ENCODE peak calls at places on chromosomes 1 and 21, in eight cellular contexts. One of them, this sample, is unnamed. For H3K9me3, the result is how much of the 10 kb centered on the place peaks cover.

GRCh38 chr21:24594082-24594481 is 1013.2 kb downstream of the MRPL39 start:
- DNase-seq in heart right ventricle: no peak
- DNase-seq in hepatocyte: no peak
- DNase-seq in cardiac muscle cell: no peak
- DNase-seq in H9: no peak
- DNase-seq in GM23248: no peak
- DNase-seq in CD8-positive, alpha-beta T cell: no peak
- DNase-seq in lower lobe of right lung: no peak
- DNase-seq in this sample: no peak

GRCh38 chr1:39690943-39691382 is 270 bp downstream of the HPCAL4 start:
- DNase-seq in heart right ventricle: no peak
- DNase-seq in hepatocyte: no peak
- DNase-seq in cardiac muscle cell: no peak
- DNase-seq in H9: no peak
- DNase-seq in GM23248: no peak
- DNase-seq in CD8-positive, alpha-beta T cell: no peak
- DNase-seq in lower lobe of right lung: no peak
- DNase-seq in this sample: no peak

GRCh38 chr1:119673171-119673940 is 25.3 kb upstream of the ZNF697 start:
- DNase-seq in heart right ventricle: no peak
- DNase-seq in hepatocyte: no peak
- DNase-seq in cardiac muscle cell: peak
- DNase-seq in H9: no peak
- DNase-seq in GM23248: peak
- DNase-seq in CD8-positive, alpha-beta T cell: no peak
- DNase-seq in lower lobe of right lung: no peak
- DNase-seq in this sample: no peak

GRCh38 chr1:145690587-145691558 is 16.3 kb downstream of the PDZK1 start:
- DNase-seq in heart right ventricle: no peak
- DNase-seq in hepatocyte: no peak
- DNase-seq in cardiac muscle cell: peak
- DNase-seq in H9: no peak
- DNase-seq in GM23248: peak
- DNase-seq in CD8-positive, alpha-beta T cell: peak
- DNase-seq in lower lobe of right lung: no peak
- DNase-seq in this sample: peak

GRCh38 chr1:228081578-228082259 is 789 bp upstream of the ARF1 start:
- DNase-seq in heart right ventricle: no peak
- DNase-seq in hepatocyte: peak
- DNase-seq in cardiac muscle cell: peak
- DNase-seq in H9: peak
- DNase-seq in GM23248: peak
- DNase-seq in CD8-positive, alpha-beta T cell: no peak
- DNase-seq in lower lobe of right lung: peak
- DNase-seq in this sample: no peak

GRCh38 chr1:31753623-31754349 is 10.4 kb downstream of the ADGRB2 start:
- DNase-seq in heart right ventricle: peak
- DNase-seq in hepatocyte: peak
- DNase-seq in cardiac muscle cell: peak
- DNase-seq in H9: no peak
- DNase-seq in GM23248: peak
- DNase-seq in CD8-positive, alpha-beta T cell: no peak
- DNase-seq in lower lobe of right lung: no peak
- DNase-seq in this sample: no peak

GRCh38 chr1:18945401-18945849 is 11.1 kb downstream of the IFFO2 start:
- DNase-seq in heart right ventricle: peak
- DNase-seq in hepatocyte: peak
- DNase-seq in cardiac muscle cell: peak
- DNase-seq in H9: peak
- DNase-seq in GM23248: no peak
- DNase-seq in CD8-positive, alpha-beta T cell: no peak
- DNase-seq in lower lobe of right lung: no peak
- DNase-seq in this sample: no peak

GRCh38 chr1:160567858-160568682 is 11.2 kb downstream of the CD84 start:
- DNase-seq in heart right ventricle: no peak
- DNase-seq in hepatocyte: no peak
- DNase-seq in cardiac muscle cell: no peak
- DNase-seq in H9: no peak
- DNase-seq in GM23248: no peak
- DNase-seq in CD8-positive, alpha-beta T cell: peak
- DNase-seq in lower lobe of right lung: no peak
- DNase-seq in this sample: no peak

GRCh38 chr1:243964915-243965314 is 86.2 kb upstream of the ZBTB18 start:
- DNase-seq in heart right ventricle: no peak
- DNase-seq in hepatocyte: no peak
- DNase-seq in cardiac muscle cell: no peak
- DNase-seq in H9: no peak
- DNase-seq in GM23248: peak
- DNase-seq in CD8-positive, alpha-beta T cell: no peak
- DNase-seq in lower lobe of right lung: no peak
- DNase-seq in this sample: no peak

GRCh38 chr1:234755449-234755863 is 145.5 kb upstream of the IRF2BP2 start:
- DNase-seq in heart right ventricle: peak
- DNase-seq in hepatocyte: peak
- DNase-seq in cardiac muscle cell: peak
- DNase-seq in H9: no peak
- DNase-seq in GM23248: peak
- DNase-seq in CD8-positive, alpha-beta T cell: no peak
- DNase-seq in lower lobe of right lung: peak
- DNase-seq in this sample: no peak

GRCh38 chr1:77671836-77672235 is 10.6 kb downstream of the ZZZ3 start:
- DNase-seq in heart right ventricle: no peak
- DNase-seq in hepatocyte: no peak
- DNase-seq in cardiac muscle cell: peak
- DNase-seq in H9: no peak
- DNase-seq in GM23248: peak
- DNase-seq in CD8-positive, alpha-beta T cell: no peak
- DNase-seq in lower lobe of right lung: no peak
- DNase-seq in this sample: no peak

GRCh38 chr1:180098242-180098995 is 56.2 kb upstream of the QSOX1 start:
- DNase-seq in heart right ventricle: no peak
- DNase-seq in hepatocyte: peak
- DNase-seq in cardiac muscle cell: peak
- DNase-seq in H9: no peak
- DNase-seq in GM23248: peak
- DNase-seq in CD8-positive, alpha-beta T cell: no peak
- DNase-seq in lower lobe of right lung: no peak
- DNase-seq in this sample: no peak

GRCh38 chr21:36917487-36918158 is 48.8 kb downstream of the HLCS start:
- DNase-seq in heart right ventricle: peak
- DNase-seq in hepatocyte: peak
- DNase-seq in cardiac muscle cell: peak
- DNase-seq in H9: peak
- DNase-seq in GM23248: peak
- DNase-seq in CD8-positive, alpha-beta T cell: no peak
- DNase-seq in lower lobe of right lung: no peak
- DNase-seq in this sample: no peak

GRCh38 chr1:27630859-27631491 is 4.0 kb downstream of the FGR start:
- DNase-seq in heart right ventricle: peak
- DNase-seq in hepatocyte: no peak
- DNase-seq in cardiac muscle cell: no peak
- DNase-seq in H9: no peak
- DNase-seq in GM23248: no peak
- DNase-seq in CD8-positive, alpha-beta T cell: no peak
- DNase-seq in lower lobe of right lung: peak
- DNase-seq in this sample: peak

DNA sequence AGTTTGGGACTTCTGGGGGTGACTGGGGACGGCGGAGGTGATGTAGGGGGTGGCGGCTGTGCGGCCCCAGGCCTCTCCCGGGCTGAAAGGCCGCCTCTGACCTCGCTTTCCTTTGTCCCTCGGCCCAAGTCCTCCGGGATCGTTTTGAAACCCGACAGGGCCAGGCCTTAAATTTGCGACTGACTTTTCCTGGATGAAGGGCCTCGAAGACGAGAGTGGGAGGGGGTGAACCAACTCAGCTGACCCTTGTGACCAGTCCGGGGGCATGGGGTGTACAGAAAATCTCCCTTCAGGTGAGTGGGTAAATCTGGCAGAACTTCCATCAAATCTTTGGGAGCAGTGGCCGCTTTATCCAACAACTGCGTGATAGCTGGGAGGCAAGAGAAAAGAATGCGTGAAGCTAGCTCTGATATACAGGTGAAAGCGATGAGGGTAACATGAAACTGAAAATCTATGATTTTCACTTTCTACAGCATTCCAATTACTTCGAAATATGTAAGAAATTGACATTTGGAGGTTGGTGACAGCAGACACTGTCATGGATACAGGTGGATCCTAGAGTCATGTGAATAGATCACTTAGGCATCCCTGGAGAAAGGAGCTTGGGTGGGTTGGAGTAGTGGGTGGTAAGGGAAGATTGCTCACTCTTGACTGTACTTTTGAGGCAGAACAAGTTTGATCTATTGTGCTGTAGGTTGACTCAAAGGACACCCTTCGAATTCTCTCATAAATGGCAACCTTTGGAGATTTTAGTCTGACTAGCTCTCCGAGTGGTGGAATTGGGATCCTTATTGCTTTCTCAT is 887 bp downstream of the AHCYL1 start:
- DNase-seq in heart right ventricle: no peak
- DNase-seq in hepatocyte: no peak
- DNase-seq in cardiac muscle cell: peak
- DNase-seq in H9: no peak
- DNase-seq in GM23248: peak
- DNase-seq in CD8-positive, alpha-beta T cell: no peak
- DNase-seq in lower lobe of right lung: no peak
- DNase-seq in this sample: no peak
- H3K9me3 ChIP-seq in heart right ventricle: under half
- H3K9me3 ChIP-seq in hepatocyte: under half
- H3K9me3 ChIP-seq in cardiac muscle cell: under half
- H3K9me3 ChIP-seq in H9: under half
- H3K9me3 ChIP-seq in GM23248: under half
- H3K9me3 ChIP-seq in CD8-positive, alpha-beta T cell: under half
- H3K9me3 ChIP-seq in lower lobe of right lung: under half
- H3K9me3 ChIP-seq in this sample: under half

DNA sequence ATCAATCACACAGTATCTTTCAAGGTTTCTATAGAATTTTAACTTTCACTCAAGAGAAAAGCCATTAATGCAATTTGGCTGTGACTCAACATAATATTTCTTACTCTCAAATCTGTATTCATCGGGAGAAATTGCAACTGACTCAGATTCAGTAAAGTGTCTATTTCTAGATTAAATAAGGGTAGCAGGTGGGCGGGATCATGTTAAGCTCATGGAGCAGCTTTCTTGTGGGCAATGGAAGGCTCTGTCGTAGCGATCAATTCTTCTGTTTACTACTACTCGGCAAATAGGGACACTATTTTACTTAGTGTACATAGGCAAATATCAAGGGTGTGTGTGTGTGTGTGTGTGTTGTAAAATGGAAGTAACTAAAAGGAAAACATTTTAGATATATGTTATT is 423.6 kb upstream of the NEGR1 start:
- DNase-seq in heart right ventricle: no peak
- DNase-seq in hepatocyte: no peak
- DNase-seq in cardiac muscle cell: no peak
- DNase-seq in H9: no peak
- DNase-seq in GM23248: no peak
- DNase-seq in CD8-positive, alpha-beta T cell: no peak
- DNase-seq in lower lobe of right lung: no peak
- DNase-seq in this sample: no peak
- H3K9me3 ChIP-seq in heart right ventricle: under half
- H3K9me3 ChIP-seq in hepatocyte: under half
- H3K9me3 ChIP-seq in cardiac muscle cell: under half
- H3K9me3 ChIP-seq in H9: under half
- H3K9me3 ChIP-seq in GM23248: under half
- H3K9me3 ChIP-seq in CD8-positive, alpha-beta T cell: under half
- H3K9me3 ChIP-seq in lower lobe of right lung: under half
- H3K9me3 ChIP-seq in this sample: under half

GRCh38 chr1:29284286-29284960 is 48.1 kb downstream of the PTPRU start:
- DNase-seq in heart right ventricle: no peak
- DNase-seq in hepatocyte: no peak
- DNase-seq in cardiac muscle cell: no peak
- DNase-seq in H9: no peak
- DNase-seq in GM23248: no peak
- DNase-seq in CD8-positive, alpha-beta T cell: no peak
- DNase-seq in lower lobe of right lung: no peak
- DNase-seq in this sample: no peak

GRCh38 chr1:29283804-29284195 is 47.5 kb downstream of the PTPRU start:
- DNase-seq in heart right ventricle: no peak
- DNase-seq in hepatocyte: no peak
- DNase-seq in cardiac muscle cell: no peak
- DNase-seq in H9: peak
- DNase-seq in GM23248: no peak
- DNase-seq in CD8-positive, alpha-beta T cell: no peak
- DNase-seq in lower lobe of right lung: no peak
- DNase-seq in this sample: no peak

GRCh38 chr1:29286194-29286767 is 50.0 kb downstream of the PTPRU start:
- DNase-seq in heart right ventricle: no peak
- DNase-seq in hepatocyte: peak
- DNase-seq in cardiac muscle cell: no peak
- DNase-seq in H9: no peak
- DNase-seq in GM23248: no peak
- DNase-seq in CD8-positive, alpha-beta T cell: no peak
- DNase-seq in lower lobe of right lung: no peak
- DNase-seq in this sample: no peak

GRCh38 chr1:29284961-29285560 is 48.7 kb downstream of the PTPRU start:
- DNase-seq in heart right ventricle: no peak
- DNase-seq in hepatocyte: no peak
- DNase-seq in cardiac muscle cell: no peak
- DNase-seq in H9: no peak
- DNase-seq in GM23248: no peak
- DNase-seq in CD8-positive, alpha-beta T cell: no peak
- DNase-seq in lower lobe of right lung: no peak
- DNase-seq in this sample: no peak

DNA sequence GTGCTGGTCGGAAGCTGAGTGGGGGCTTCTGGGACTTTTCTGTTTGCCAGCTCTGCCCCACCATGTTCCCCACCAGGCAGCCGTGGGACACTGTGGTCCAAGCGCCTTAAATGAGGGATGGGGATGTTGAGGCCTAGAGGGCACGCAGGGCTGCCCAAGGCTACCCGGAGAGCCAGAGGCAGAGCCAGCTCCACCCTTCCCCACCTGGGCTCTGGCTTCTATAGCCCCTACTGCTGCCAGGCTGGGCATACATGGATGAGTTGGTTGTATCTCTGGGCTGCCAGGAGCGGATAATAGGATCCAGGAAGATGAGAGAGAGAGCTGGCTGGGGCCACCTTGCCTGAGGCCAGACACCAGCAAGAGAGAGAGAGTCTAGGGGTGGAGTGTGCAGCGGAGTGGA is 49.4 kb downstream of the PTPRU start:
- DNase-seq in heart right ventricle: no peak
- DNase-seq in hepatocyte: no peak
- DNase-seq in cardiac muscle cell: no peak
- DNase-seq in H9: no peak
- DNase-seq in GM23248: no peak
- DNase-seq in CD8-positive, alpha-beta T cell: no peak
- DNase-seq in lower lobe of right lung: no peak
- DNase-seq in this sample: no peak
- H3K9me3 ChIP-seq in heart right ventricle: under half
- H3K9me3 ChIP-seq in hepatocyte: under half
- H3K9me3 ChIP-seq in cardiac muscle cell: under half
- H3K9me3 ChIP-seq in H9: under half
- H3K9me3 ChIP-seq in GM23248: under half
- H3K9me3 ChIP-seq in CD8-positive, alpha-beta T cell: under half
- H3K9me3 ChIP-seq in lower lobe of right lung: under half
- H3K9me3 ChIP-seq in this sample: under half

GRCh38 chr1:152796421-152796820 is at the start of gene LCE1D:
- DNase-seq in heart right ventricle: no peak
- DNase-seq in hepatocyte: no peak
- DNase-seq in cardiac muscle cell: no peak
- DNase-seq in H9: no peak
- DNase-seq in GM23248: no peak
- DNase-seq in CD8-positive, alpha-beta T cell: no peak
- DNase-seq in lower lobe of right lung: no peak
- DNase-seq in this sample: no peak

GRCh38 chr1:152806576-152806975 is at the start of gene LCE1C:
- DNase-seq in heart right ventricle: no peak
- DNase-seq in hepatocyte: no peak
- DNase-seq in cardiac muscle cell: no peak
- DNase-seq in H9: no peak
- DNase-seq in GM23248: no peak
- DNase-seq in CD8-positive, alpha-beta T cell: no peak
- DNase-seq in lower lobe of right lung: no peak
- DNase-seq in this sample: no peak

GRCh38 chr1:152801333-152801732 is 4.8 kb downstream of the LCE1D start:
- DNase-seq in heart right ventricle: no peak
- DNase-seq in hepatocyte: no peak
- DNase-seq in cardiac muscle cell: no peak
- DNase-seq in H9: no peak
- DNase-seq in GM23248: peak
- DNase-seq in CD8-positive, alpha-beta T cell: no peak
- DNase-seq in lower lobe of right lung: no peak
- DNase-seq in this sample: no peak
- H3K9me3 ChIP-seq in heart right ventricle: under half
- H3K9me3 ChIP-seq in hepatocyte: under half
- H3K9me3 ChIP-seq in cardiac muscle cell: under half
- H3K9me3 ChIP-seq in H9: half or more
- H3K9me3 ChIP-seq in GM23248: under half
- H3K9me3 ChIP-seq in CD8-positive, alpha-beta T cell: under half
- H3K9me3 ChIP-seq in lower lobe of right lung: under half
- H3K9me3 ChIP-seq in this sample: under half

This sample was measured in breast epithelium.